ENCODE peak calls at places on chromosomes 11 and 22, in eight cellular contexts. J is astrocyte of the hippocampus, A is fibroblast of the conjunctiva, W is EH, S is Kasumi-1, M is fibroblast of lung, I is brain pericyte, F is frontal cortex. L is an unnamed sample.

GRCh38 chr22:23591846-23592245 is 11.8 kb upstream of the IGLL1 start:
- DNase-seq in S (no peak), W (no peak), F (no peak), J (no peak), I (no peak), A (no peak), M (no peak), L (no peak)

GRCh38 chr22:45033136-45033535 is 23.3 kb upstream of the PHF21B start:
- DNase-seq in F (no peak), J (peak; percentile 9), S (no peak), A (no peak), W (no peak), M (peak; percentile 3), I (no peak), L (no peak)

GRCh38 chr22:30424471-30425326 is 869 bp upstream of the MTFP1 start:
- DNase-seq in I (no peak), S (peak; percentile 40), M (no peak), A (no peak), F (no peak), J (no peak), W (peak; percentile 52), L (no peak)

GRCh38 chr11:32032478-32032877 is 58.4 kb upstream of the RCN1 start:
- DNase-seq in J (no peak), S (no peak), A (no peak), F (no peak), I (no peak), M (peak; percentile 12), W (peak; percentile 48), L (no peak)

GRCh38 chr22:44521326-44521725 is 23.3 kb upstream of the RTL6 start:
- DNase-seq in J (no peak), M (peak; percentile 20), A (no peak), F (no peak), I (no peak), S (no peak), W (no peak), L (no peak)

GRCh38 chr11:34086554-34087278 is 18.7 kb upstream of the NAT10 start:
- DNase-seq in S (peak; percentile 58), J (no peak), F (no peak), W (peak; percentile 23), I (no peak), A (no peak), M (peak; percentile 37), L (no peak)

GRCh38 chr11:61037694-61038093 is 64.6 kb upstream of the CD5 start:
- DNase-seq in S (no peak), M (peak; percentile 55), F (no peak), W (peak; percentile 19), I (no peak), A (no peak), J (peak; percentile 74), L (no peak)

GRCh38 chr11:64935634-64936081 is at the start of gene GPHA2:
- DNase-seq in I (no peak), M (no peak), J (peak; percentile 39), W (peak; percentile 38), S (no peak), A (no peak), F (no peak), L (no peak)

GRCh38 chr11:66143264-66143566 is 73.1 kb downstream of the PACS1 start:
- DNase-seq in I (no peak), S (no peak), M (no peak), F (no peak), W (no peak), J (no peak), A (no peak), L (no peak)

GRCh38 chr11:93540337-93540736 is 2.9 kb downstream of the SMCO4 start:
- DNase-seq in W (no peak), M (no peak), I (no peak), S (no peak), A (no peak), J (no peak), F (no peak), L (no peak)

GRCh38 chr11:57604289-57605010 is 7.0 kb downstream of the SERPING1 start:
- DNase-seq in S (peak; percentile 44), A (no peak), J (no peak), I (no peak), M (no peak), W (no peak), F (no peak), L (no peak)

GRCh38 chr11:103661185-103661584 is 375.3 kb upstream of the DDI1 start:
- DNase-seq in A (no peak), W (no peak), F (no peak), I (no peak), J (no peak), M (no peak), S (no peak), L (no peak)

GRCh38 chr11:63985812-63986155 is 454 bp upstream of the OTUB1 start:
- DNase-seq in I (no peak), A (no peak), S (peak; percentile 46), F (no peak), W (no peak), J (no peak), M (no peak), L (no peak)

GRCh38 chr11:2778630-2779498 is 79.1 kb upstream of the KCNQ1OT1 start:
- DNase-seq in A (peak; percentile 48), I (no peak), W (peak; percentile 84), F (peak; percentile 93), J (peak; percentile 91), S (peak; percentile 92), M (peak; percentile 76), L (no peak)

GRCh38 chr11:111631666-111632039 is 29.4 kb downstream of the SIK2 start:
- DNase-seq in F (no peak), S (no peak), W (peak; percentile 93), A (peak; percentile 48), J (peak; percentile 91), M (peak; percentile 89), I (no peak), L (no peak)

GRCh38 chr11:16758382-16759024 is 20.1 kb downstream of the C11orf58 start:
- DNase-seq in M (no peak), S (peak; percentile 3), F (no peak), I (no peak), W (no peak), A (no peak), J (no peak), L (no peak)

GRCh38 chr11:17767914-17768313 is 33.3 kb downstream of the KCNC1 start:
- DNase-seq in J (no peak), I (no peak), W (no peak), F (no peak), A (no peak), S (no peak), M (no peak), L (no peak)

GRCh38 chr11:134244593-134244992 is 8.6 kb downstream of the THYN1 start:
- DNase-seq in F (no peak), A (no peak), S (peak; percentile 50), W (peak; percentile 34), J (peak; percentile 48), I (no peak), M (no peak), L (no peak)

GRCh38 chr11:43548921-43549320 is 131.6 kb upstream of the HSD17B12 start:
- DNase-seq in M (no peak), I (no peak), W (no peak), F (no peak), J (no peak), A (no peak), S (no peak), L (no peak)

GRCh38 chr22:42621505-42622002 is 6.9 kb upstream of the POLDIP3 start:
- DNase-seq in A (peak; percentile 71), S (peak; percentile 13), F (peak; percentile 79), M (peak; percentile 60), J (peak; percentile 88), I (no peak), W (peak; percentile 82), L (no peak)

L was measured in SK-N-MC.